ENCODE peak calls at places on chromosome 17, in eight cellular contexts. One of them, this sample, is unnamed. For H3K9me3, the result is how much of the 10 kb centered on the place peaks cover.

GRCh38 chr17:30950669-30951399 is 20.0 kb upstream of the RNF135 start:
- DNase-seq in heart left ventricle: peak
- DNase-seq in aorta: no peak
- DNase-seq in H9: no peak
- DNase-seq in CD4-positive, alpha-beta memory T cell: no peak
- DNase-seq in neuronal stem cell: no peak
- DNase-seq in SK-N-MC: no peak
- DNase-seq in sigmoid colon: peak
- DNase-seq in this sample: peak

GRCh38 chr17:42178817-42179216 is 2.1 kb downstream of the KCNH4 start:
- DNase-seq in neuronal stem cell: no peak
- DNase-seq in aorta: no peak
- DNase-seq in sigmoid colon: no peak
- DNase-seq in heart left ventricle: no peak
- DNase-seq in CD4-positive, alpha-beta memory T cell: peak
- DNase-seq in H9: no peak
- DNase-seq in SK-N-MC: no peak
- DNase-seq in this sample: no peak

GRCh38 chr17:72151565-72152391 is 31.0 kb downstream of the SOX9 start:
- DNase-seq in heart left ventricle: peak
- DNase-seq in neuronal stem cell: peak
- DNase-seq in sigmoid colon: no peak
- DNase-seq in SK-N-MC: no peak
- DNase-seq in H9: peak
- DNase-seq in CD4-positive, alpha-beta memory T cell: no peak
- DNase-seq in aorta: no peak
- DNase-seq in this sample: no peak

GRCh38 chr17:80045703-80046102 is 9.3 kb downstream of the CCDC40 start:
- DNase-seq in SK-N-MC: no peak
- DNase-seq in heart left ventricle: no peak
- DNase-seq in sigmoid colon: no peak
- DNase-seq in CD4-positive, alpha-beta memory T cell: no peak
- DNase-seq in neuronal stem cell: no peak
- DNase-seq in aorta: no peak
- DNase-seq in H9: no peak
- DNase-seq in this sample: no peak

GRCh38 chr17:35749560-35750412 is 3.3 kb downstream of the GAS2L2 start:
- DNase-seq in heart left ventricle: no peak
- DNase-seq in H9: peak
- DNase-seq in neuronal stem cell: no peak
- DNase-seq in CD4-positive, alpha-beta memory T cell: no peak
- DNase-seq in sigmoid colon: no peak
- DNase-seq in aorta: no peak
- DNase-seq in SK-N-MC: no peak
- DNase-seq in this sample: no peak

GRCh38 chr17:66930933-66931332 is 33.6 kb upstream of the CACNG4 start:
- DNase-seq in neuronal stem cell: no peak
- DNase-seq in aorta: no peak
- DNase-seq in CD4-positive, alpha-beta memory T cell: no peak
- DNase-seq in SK-N-MC: no peak
- DNase-seq in heart left ventricle: no peak
- DNase-seq in sigmoid colon: peak
- DNase-seq in H9: peak
- DNase-seq in this sample: no peak

GRCh38 chr17:80068301-80069160 is 32.1 kb downstream of the CCDC40 start:
- DNase-seq in SK-N-MC: no peak
- DNase-seq in sigmoid colon: peak
- DNase-seq in heart left ventricle: peak
- DNase-seq in CD4-positive, alpha-beta memory T cell: no peak
- DNase-seq in H9: no peak
- DNase-seq in aorta: no peak
- DNase-seq in neuronal stem cell: no peak
- DNase-seq in this sample: peak

GRCh38 chr17:77613181-77613580 is 345.3 kb upstream of the TNRC6C start:
- DNase-seq in sigmoid colon: peak
- DNase-seq in SK-N-MC: no peak
- DNase-seq in heart left ventricle: no peak
- DNase-seq in CD4-positive, alpha-beta memory T cell: no peak
- DNase-seq in neuronal stem cell: no peak
- DNase-seq in H9: no peak
- DNase-seq in aorta: peak
- DNase-seq in this sample: peak

GRCh38 chr17:9802294-9802693 is 10.9 kb upstream of the DHRS7C start:
- DNase-seq in heart left ventricle: peak
- DNase-seq in CD4-positive, alpha-beta memory T cell: no peak
- DNase-seq in neuronal stem cell: no peak
- DNase-seq in aorta: no peak
- DNase-seq in SK-N-MC: no peak
- DNase-seq in H9: no peak
- DNase-seq in sigmoid colon: no peak
- DNase-seq in this sample: no peak

GRCh38 chr17:67150826-67151225 is 94.2 kb downstream of the HELZ start:
- DNase-seq in sigmoid colon: no peak
- DNase-seq in neuronal stem cell: no peak
- DNase-seq in SK-N-MC: no peak
- DNase-seq in heart left ventricle: no peak
- DNase-seq in CD4-positive, alpha-beta memory T cell: no peak
- DNase-seq in aorta: no peak
- DNase-seq in H9: no peak
- DNase-seq in this sample: no peak

GRCh38 chr17:74632597-74632996 is 9.1 kb upstream of the CD300E start:
- DNase-seq in CD4-positive, alpha-beta memory T cell: no peak
- DNase-seq in neuronal stem cell: no peak
- DNase-seq in aorta: no peak
- DNase-seq in SK-N-MC: no peak
- DNase-seq in H9: no peak
- DNase-seq in heart left ventricle: no peak
- DNase-seq in sigmoid colon: no peak
- DNase-seq in this sample: no peak

GRCh38 chr17:68600881-68601564 is at the start of gene FAM20A:
- DNase-seq in sigmoid colon: no peak
- DNase-seq in heart left ventricle: peak
- DNase-seq in H9: peak
- DNase-seq in neuronal stem cell: no peak
- DNase-seq in aorta: peak
- DNase-seq in SK-N-MC: no peak
- DNase-seq in CD4-positive, alpha-beta memory T cell: no peak
- DNase-seq in this sample: no peak

GRCh38 chr17:8868092-8868491 is 618 bp upstream of the PIK3R6 start:
- DNase-seq in neuronal stem cell: no peak
- DNase-seq in SK-N-MC: no peak
- DNase-seq in H9: no peak
- DNase-seq in sigmoid colon: no peak
- DNase-seq in aorta: no peak
- DNase-seq in heart left ventricle: no peak
- DNase-seq in CD4-positive, alpha-beta memory T cell: no peak
- DNase-seq in this sample: no peak

GRCh38 chr17:21539146-21539545 is 153.2 kb upstream of the KCNJ18 start:
- DNase-seq in neuronal stem cell: no peak
- DNase-seq in H9: no peak
- DNase-seq in aorta: no peak
- DNase-seq in CD4-positive, alpha-beta memory T cell: no peak
- DNase-seq in SK-N-MC: no peak
- DNase-seq in sigmoid colon: no peak
- DNase-seq in heart left ventricle: no peak
- DNase-seq in this sample: no peak

GRCh38 chr17:42285346-42286050 is 2.8 kb upstream of the STAT5A start:
- DNase-seq in sigmoid colon: peak
- DNase-seq in CD4-positive, alpha-beta memory T cell: no peak
- DNase-seq in neuronal stem cell: no peak
- DNase-seq in aorta: peak
- DNase-seq in H9: peak
- DNase-seq in heart left ventricle: no peak
- DNase-seq in SK-N-MC: no peak
- DNase-seq in this sample: no peak

GRCh38 chr17:32265192-32265895 is at the start of gene RHBDL3:
- DNase-seq in aorta: peak
- DNase-seq in SK-N-MC: no peak
- DNase-seq in CD4-positive, alpha-beta memory T cell: no peak
- DNase-seq in heart left ventricle: peak
- DNase-seq in neuronal stem cell: no peak
- DNase-seq in H9: no peak
- DNase-seq in sigmoid colon: no peak
- DNase-seq in this sample: no peak

GRCh38 chr17:72707881-72708280 is 384.6 kb downstream of the SLC39A11 start:
- DNase-seq in aorta: no peak
- DNase-seq in heart left ventricle: no peak
- DNase-seq in H9: no peak
- DNase-seq in CD4-positive, alpha-beta memory T cell: no peak
- DNase-seq in SK-N-MC: no peak
- DNase-seq in neuronal stem cell: no peak
- DNase-seq in sigmoid colon: no peak
- DNase-seq in this sample: no peak

GRCh38 chr17:61904094-61904710 is 23.6 kb downstream of the INTS2 start:
- DNase-seq in SK-N-MC: no peak
- DNase-seq in H9: no peak
- DNase-seq in sigmoid colon: no peak
- DNase-seq in heart left ventricle: no peak
- DNase-seq in CD4-positive, alpha-beta memory T cell: peak
- DNase-seq in neuronal stem cell: no peak
- DNase-seq in aorta: no peak
- DNase-seq in this sample: no peak

GRCh38 chr17:38815576-38816193 is 9.4 kb downstream of the CWC25 start:
- DNase-seq in H9: no peak
- DNase-seq in CD4-positive, alpha-beta memory T cell: no peak
- DNase-seq in SK-N-MC: no peak
- DNase-seq in heart left ventricle: no peak
- DNase-seq in sigmoid colon: no peak
- DNase-seq in neuronal stem cell: no peak
- DNase-seq in aorta: no peak
- DNase-seq in this sample: no peak

GRCh38 chr17:30199600-30199999 is 35.9 kb downstream of the SLC6A4 start:
- DNase-seq in SK-N-MC: no peak
- DNase-seq in aorta: no peak
- DNase-seq in CD4-positive, alpha-beta memory T cell: no peak
- DNase-seq in neuronal stem cell: no peak
- DNase-seq in H9: no peak
- DNase-seq in heart left ventricle: no peak
- DNase-seq in sigmoid colon: no peak
- DNase-seq in this sample: no peak

GRCh38 chr17:18362509-18363020 is 785 bp downstream of the SHMT1 start:
- DNase-seq in CD4-positive, alpha-beta memory T cell: no peak
- DNase-seq in sigmoid colon: peak
- DNase-seq in aorta: no peak
- DNase-seq in neuronal stem cell: peak
- DNase-seq in heart left ventricle: peak
- DNase-seq in SK-N-MC: no peak
- DNase-seq in H9: peak
- DNase-seq in this sample: peak

DNA sequence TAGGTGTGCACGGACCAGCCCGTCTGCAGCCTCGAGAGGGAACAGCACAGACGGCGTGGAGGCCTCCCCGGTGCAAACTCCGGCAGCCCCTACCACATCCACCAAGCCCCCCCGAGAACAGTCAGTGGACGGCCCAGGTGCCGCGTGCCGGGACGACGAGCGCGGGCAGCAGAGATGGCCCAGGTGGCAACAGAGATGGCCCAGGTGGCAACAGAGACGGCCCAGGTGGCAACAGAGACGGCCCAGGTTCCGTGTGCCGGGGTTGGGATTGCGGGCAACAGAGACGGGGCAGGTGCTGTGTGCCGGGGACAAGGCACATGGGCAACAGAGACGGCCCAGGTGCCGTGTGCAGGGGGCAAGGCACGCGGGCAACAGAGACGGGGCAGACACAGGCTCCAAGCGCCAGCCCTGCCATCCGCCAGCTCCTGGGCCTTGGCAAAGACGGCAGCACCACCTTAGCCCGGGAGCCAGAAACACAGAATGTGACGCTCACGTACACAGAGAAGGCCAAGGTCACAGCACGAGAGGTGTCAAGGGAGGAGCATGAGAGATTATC is 31.1 kb downstream of the RPH3AL start:
- DNase-seq in sigmoid colon: no peak
- DNase-seq in aorta: peak
- DNase-seq in H9: no peak
- DNase-seq in CD4-positive, alpha-beta memory T cell: no peak
- DNase-seq in heart left ventricle: peak
- DNase-seq in SK-N-MC: no peak
- DNase-seq in neuronal stem cell: no peak
- DNase-seq in this sample: no peak
- H3K9me3 ChIP-seq in sigmoid colon: under half
- H3K9me3 ChIP-seq in aorta: under half
- H3K9me3 ChIP-seq in H9: under half
- H3K9me3 ChIP-seq in CD4-positive, alpha-beta memory T cell: under half
- H3K9me3 ChIP-seq in heart left ventricle: under half
- H3K9me3 ChIP-seq in SK-N-MC: under half
- H3K9me3 ChIP-seq in neuronal stem cell: under half
- H3K9me3 ChIP-seq in this sample: under half

DNA sequence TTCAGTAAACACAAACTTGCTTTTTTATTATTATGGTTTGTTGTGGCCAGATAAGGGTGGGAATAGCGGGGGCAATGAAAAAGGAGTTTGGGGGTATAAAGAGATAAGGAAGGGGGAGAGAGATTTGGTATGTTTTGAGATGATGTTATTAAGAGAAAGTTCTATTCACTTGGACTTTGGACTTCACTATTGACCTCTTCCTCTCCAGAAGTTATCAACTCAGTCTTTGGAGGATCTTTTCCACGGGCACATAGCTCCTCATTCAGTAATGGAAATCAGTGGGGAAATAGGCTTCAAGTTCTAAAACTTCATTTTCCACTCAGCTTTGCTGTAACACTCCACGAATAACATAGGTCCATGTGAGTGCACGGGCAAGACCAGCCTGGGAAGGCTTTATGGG is 23.2 kb downstream of the PROCA1 start:
- DNase-seq in CD4-positive, alpha-beta memory T cell: no peak
- DNase-seq in heart left ventricle: no peak
- DNase-seq in sigmoid colon: no peak
- DNase-seq in SK-N-MC: no peak
- DNase-seq in aorta: no peak
- DNase-seq in neuronal stem cell: no peak
- DNase-seq in H9: no peak
- DNase-seq in this sample: no peak
- H3K27ac ChIP-seq in CD4-positive, alpha-beta memory T cell: no peak
- H3K27ac ChIP-seq in heart left ventricle: no peak
- H3K27ac ChIP-seq in sigmoid colon: no peak
- H3K27ac ChIP-seq in SK-N-MC: no peak
- H3K27ac ChIP-seq in aorta: no peak
- H3K27ac ChIP-seq in neuronal stem cell: no peak
- H3K27ac ChIP-seq in H9: no peak
- H3K27ac ChIP-seq in this sample: no peak

DNA sequence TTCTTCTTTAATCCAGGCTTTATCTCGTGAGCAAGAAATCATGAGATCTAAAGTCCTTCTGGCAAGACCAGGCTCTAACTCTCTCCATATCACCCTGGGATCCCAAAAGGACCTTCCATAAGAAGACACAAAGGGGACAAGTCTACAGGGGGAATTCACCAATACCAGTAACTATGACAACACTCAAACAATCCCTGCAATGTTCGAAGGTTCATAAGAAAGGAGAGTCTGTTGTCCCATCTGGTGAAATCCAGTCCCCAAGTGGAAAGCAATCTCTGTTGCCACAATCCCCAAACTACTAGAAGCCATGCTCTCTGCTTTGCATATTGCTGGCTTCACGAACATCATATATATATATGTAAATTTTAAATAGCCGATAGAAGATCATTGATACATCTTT is 44.9 kb upstream of the CDRT4 start:
- DNase-seq in aorta: no peak
- DNase-seq in H9: no peak
- DNase-seq in SK-N-MC: no peak
- DNase-seq in neuronal stem cell: no peak
- DNase-seq in heart left ventricle: no peak
- DNase-seq in sigmoid colon: no peak
- DNase-seq in CD4-positive, alpha-beta memory T cell: no peak
- DNase-seq in this sample: no peak
- H3K9me3 ChIP-seq in aorta: under half
- H3K9me3 ChIP-seq in H9: under half
- H3K9me3 ChIP-seq in SK-N-MC: under half
- H3K9me3 ChIP-seq in neuronal stem cell: under half
- H3K9me3 ChIP-seq in heart left ventricle: under half
- H3K9me3 ChIP-seq in sigmoid colon: under half
- H3K9me3 ChIP-seq in CD4-positive, alpha-beta memory T cell: under half
- H3K9me3 ChIP-seq in this sample: under half

GRCh38 chr17:4249452-4250029 is 14.2 kb downstream of the ANKFY1 start:
- DNase-seq in aorta: no peak
- DNase-seq in sigmoid colon: no peak
- DNase-seq in SK-N-MC: no peak
- DNase-seq in CD4-positive, alpha-beta memory T cell: peak
- DNase-seq in neuronal stem cell: peak
- DNase-seq in heart left ventricle: no peak
- DNase-seq in H9: no peak
- DNase-seq in this sample: no peak
- H3K27ac ChIP-seq in aorta: peak
- H3K27ac ChIP-seq in sigmoid colon: peak
- H3K27ac ChIP-seq in SK-N-MC: no peak
- H3K27ac ChIP-seq in CD4-positive, alpha-beta memory T cell: no peak
- H3K27ac ChIP-seq in neuronal stem cell: no peak
- H3K27ac ChIP-seq in heart left ventricle: no peak
- H3K27ac ChIP-seq in H9: no peak
- H3K27ac ChIP-seq in this sample: peak

This sample was measured in tibial artery.